ENCODE peak calls at places on chromosome 3, in five cellular contexts. P is brain microvascular endothelial cell, O is G401, K is hypothalamus, D is H4. E is an unnamed sample.

GRCh38 chr3:128313181-128313725 is 153.4 kb downstream of the DNAJB8 start:
- DNase-seq in P (no peak), O (no peak), K (no peak), D (no peak), E (peak; percentile 48)

GRCh38 chr3:32384938-32385337 is 6.7 kb upstream of the CMTM7 start:
- DNase-seq in P (peak; percentile 73), O (no peak), K (no peak), D (no peak), E (no peak)

GRCh38 chr3:67619966-67620365 is 34.4 kb downstream of the SUCLG2 start:
- DNase-seq in P (no peak), O (no peak), K (no peak), D (peak; percentile 10), E (no peak)

GRCh38 chr3:146404451-146404850 is 64.9 kb downstream of the PLSCR2 start:
- DNase-seq in P (no peak), O (no peak), K (no peak), D (no peak), E (no peak)

GRCh38 chr3:177836671-177837070 is 639.4 kb upstream of the TBL1XR1 start:
- DNase-seq in P (no peak), O (no peak), K (no peak), D (peak; percentile 49), E (no peak)

GRCh38 chr3:125211523-125212095 is 939 bp downstream of the SLC12A8 start:
- DNase-seq in P (no peak), O (no peak), K (no peak), D (no peak), E (no peak)

GRCh38 chr3:16442730-16443129 is 70.8 kb downstream of the RFTN1 start:
- DNase-seq in P (no peak), O (no peak), K (no peak), D (no peak), E (no peak)

GRCh38 chr3:16048435-16049318 is 125.8 kb upstream of the GALNT15 start:
- DNase-seq in P (peak; percentile 75), O (peak; percentile 86), K (no peak), D (peak; percentile 73), E (no peak)

GRCh38 chr3:149621218-149622005 is 36.4 kb downstream of the WWTR1 start:
- DNase-seq in P (peak; percentile 90), O (no peak), K (no peak), D (peak; percentile 82), E (no peak)

GRCh38 chr3:174051191-174051590 is 653.6 kb downstream of the NLGN1 start:
- DNase-seq in P (no peak), O (peak; percentile 82), K (no peak), D (no peak), E (no peak)

GRCh38 chr3:29746163-29746562 is 465.3 kb downstream of the RBMS3 start:
- DNase-seq in P (no peak), O (no peak), K (no peak), D (no peak), E (no peak)

GRCh38 chr3:193772389-193772788 is 179.4 kb downstream of the OPA1 start:
- DNase-seq in P (no peak), O (no peak), K (no peak), D (no peak), E (no peak)

GRCh38 chr3:177932346-177932745 is 603.9 kb upstream of the KCNMB2 start:
- DNase-seq in P (no peak), O (no peak), K (no peak), D (no peak), E (no peak)

GRCh38 chr3:107662586-107662985 is 139.8 kb downstream of the BBX start:
- DNase-seq in P (no peak), O (no peak), K (no peak), D (peak; percentile 41), E (no peak)

GRCh38 chr3:113117511-113118302 is 93.7 kb upstream of the BOC start:
- DNase-seq in P (peak; percentile 37), O (no peak), K (no peak), D (no peak), E (no peak)

E was measured in C1 segment of cervical spinal cord.